ENCODE peak calls at places on chromosomes 4 and X, in four cellular contexts. N is H7, J is mesenchymal stem cell, U is adipocyte. C is an unnamed sample.

GRCh38 chr4:22356996-22357596 is 158.8 kb downstream of the ADGRA3 start:
- DNase-seq in J (peak; percentile 15), N (no peak), U (peak; percentile 63), C (peak; percentile 62)

GRCh38 chrX:82961129-82961528 is 547.0 kb upstream of the POU3F4 start:
- DNase-seq in J (no peak), U (no peak), N (no peak), C (peak; percentile 6)

GRCh38 chr4:59314637-59315036 is 1885.5 kb upstream of the ADGRL3 start:
- DNase-seq in U (no peak), N (no peak), J (no peak), C (no peak)

GRCh38 chrX:40496728-40497127 is 84.0 kb upstream of the ATP6AP2 start:
- DNase-seq in J (no peak), N (peak; percentile 72), U (no peak), C (no peak)

GRCh38 chr4:7000421-7001176 is 42.6 kb upstream of the TADA2B start:
- DNase-seq in U (no peak), N (peak; percentile 13), J (no peak), C (no peak)

GRCh38 chrX:2401201-2401589 is 99.6 kb downstream of the DHRSX start:
- DNase-seq in J (no peak), U (no peak), N (no peak), C (no peak)

GRCh38 chr4:38752393-38752961 is 30.3 kb downstream of the TLR10 start:
- DNase-seq in J (peak; percentile 76), U (peak; percentile 44), N (no peak), C (peak; percentile 68)

GRCh38 chrX:74018253-74018652 is 285.7 kb upstream of the ZCCHC13 start:
- DNase-seq in U (no peak), J (no peak), N (no peak), C (no peak)

GRCh38 chr4:15995826-15996225 is 32.9 kb upstream of the FGFBP2 start:
- DNase-seq in J (no peak), N (no peak), U (no peak), C (no peak)

GRCh38 chrX:111052478-111052877 is 43.5 kb upstream of the PAK3 start:
- DNase-seq in N (no peak), J (no peak), U (no peak), C (peak; percentile 0)

GRCh38 chr4:24262084-24262483 is 322.3 kb downstream of the DHX15 start:
- DNase-seq in U (no peak), N (no peak), J (no peak), C (no peak)

GRCh38 chr4:153427363-153428071 is 38.6 kb upstream of the TMEM131L start:
- DNase-seq in U (peak; percentile 44), J (no peak), N (no peak), C (no peak)

GRCh38 chr4:19224820-19225219 is 1026.9 kb upstream of the SLIT2 start:
- DNase-seq in J (peak; percentile 38), U (peak; percentile 81), N (no peak), C (peak; percentile 40)

GRCh38 chr4:57037982-57038604 is 59.4 kb downstream of the POLR2B start:
- DNase-seq in N (peak; percentile 71), J (peak; percentile 54), U (peak; percentile 65), C (peak; percentile 69)

GRCh38 chrX:133983243-133983973 is 2.0 kb downstream of the GPC3 start:
- DNase-seq in J (no peak), U (no peak), N (peak; percentile 32), C (no peak)

GRCh38 chrX:1657367-1658082 is 42.7 kb downstream of the ASMT start:
- DNase-seq in J (no peak), N (no peak), U (peak; percentile 29), C (peak; percentile 81)

GRCh38 chr4:1495416-1496115 is 89.3 kb upstream of the NKX1-1 start:
- DNase-seq in N (peak; percentile 52), J (no peak), U (no peak), C (no peak)

GRCh38 chrX:119636419-119636818 is 30.2 kb upstream of the NKRF start:
- DNase-seq in U (no peak), J (no peak), N (no peak), C (no peak)

GRCh38 chrX:154349979-154350378 is 24.5 kb downstream of the FLNA start:
- DNase-seq in U (no peak), N (peak; percentile 51), J (no peak), C (no peak)

GRCh38 chr4:20589436-20589835 is 110.8 kb upstream of the PACRGL start:
- DNase-seq in N (no peak), U (no peak), J (no peak), C (no peak)

GRCh38 chrX:9023293-9023692 is 10.6 kb downstream of the FAM9B start:
- DNase-seq in N (no peak), J (no peak), U (no peak), C (no peak)

GRCh38 chr4:27007507-27007906 is 146.9 kb downstream of the STIM2 start:
- DNase-seq in J (no peak), U (peak; percentile 83), N (no peak), C (no peak)

GRCh38 chrX:119105826-119106225 is 21.8 kb downstream of the KIAA1210 start:
- DNase-seq in N (no peak), J (peak; percentile 22), U (peak; percentile 38), C (no peak)

GRCh38 chr4:72006576-72006975 is 25.2 kb upstream of the NPFFR2 start:
- DNase-seq in U (peak; percentile 63), J (peak; percentile 58), N (no peak), C (no peak)

GRCh38 chr4:2882341-2882740 is 38.7 kb downstream of the ADD1 start:
- DNase-seq in J (peak; percentile 39), N (no peak), U (peak; percentile 43), C (no peak)

GRCh38 chr4:2886161-2886560 is 42.5 kb downstream of the ADD1 start:
- DNase-seq in U (no peak), N (no peak), J (no peak), C (no peak)

GRCh38 chr4:2888826-2889225 is 45.2 kb downstream of the ADD1 start:
- DNase-seq in N (no peak), J (no peak), U (peak; percentile 37), C (no peak)

GRCh38 chr4:2887343-2887742 is 43.7 kb downstream of the ADD1 start:
- DNase-seq in N (no peak), J (no peak), U (no peak), C (no peak)

GRCh38 chr4:2886622-2887021 is 43.0 kb downstream of the ADD1 start:
- DNase-seq in N (no peak), U (peak; percentile 59), J (no peak), C (no peak)
- H3K4me3 ChIP-seq in N (no peak overlapping the region), U (no peak overlapping the region), J (no peak overlapping the region), C (no peak overlapping the region)

GRCh38 chr4:76585270-76585669 is 150.2 kb downstream of the SHROOM3 start:
- DNase-seq in U (peak; percentile 57), J (peak; percentile 92), N (peak; percentile 45), C (no peak)
- H3K4me3 ChIP-seq in U (no peak overlapping the region), J (no peak overlapping the region), N (no peak overlapping the region), C (no peak overlapping the region)

GRCh38 chr4:64882311-64883086 is 473.2 kb upstream of the TECRL start:
- DNase-seq in J (no peak), N (no peak), U (no peak), C (no peak)
- H3K4me3 ChIP-seq in J (no peak overlapping the region), N (no peak overlapping the region), U (no peak overlapping the region), C (no peak overlapping the region)

DNA sequence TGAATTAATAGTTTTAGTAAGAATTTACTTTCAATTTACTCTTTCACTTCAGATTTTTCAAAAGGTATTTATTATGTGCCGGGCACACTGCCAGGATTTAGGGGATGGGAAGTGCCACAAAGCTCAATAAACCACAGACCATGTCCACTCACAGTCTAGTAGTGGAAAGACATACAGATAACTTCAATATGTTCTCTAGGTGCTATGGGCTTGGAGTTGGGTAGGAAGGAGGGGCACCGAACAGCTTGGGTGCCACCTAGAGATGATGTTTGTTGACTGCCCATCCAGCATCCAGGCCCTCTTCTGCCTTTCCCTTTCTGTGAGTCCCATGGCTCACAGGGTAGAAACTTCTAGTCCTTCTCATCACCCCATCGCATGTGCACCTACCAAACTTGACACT is 17.8 kb downstream of the MFAP3L start:
- DNase-seq in J (no peak), U (no peak), N (no peak), C (peak; percentile 37)
- H3K4me3 ChIP-seq in J (no peak overlapping the region), U (no peak overlapping the region), N (no peak overlapping the region), C (no peak overlapping the region)

GRCh38 chr4:8066336-8066931 is 92.2 kb downstream of the ABLIM2 start:
- DNase-seq in U (no peak), J (no peak), N (no peak), C (no peak)

GRCh38 chr4:8069102-8069752 is 89.4 kb downstream of the ABLIM2 start:
- DNase-seq in U (no peak), N (peak; percentile 44), J (no peak), C (no peak)

GRCh38 chr4:8067274-8067936 is 91.2 kb downstream of the ABLIM2 start:
- DNase-seq in U (no peak), J (no peak), N (no peak), C (no peak)

GRCh38 chr4:8070751-8071718 is 87.6 kb downstream of the ABLIM2 start:
- DNase-seq in J (no peak), N (peak; percentile 76), U (no peak), C (no peak)

DNA sequence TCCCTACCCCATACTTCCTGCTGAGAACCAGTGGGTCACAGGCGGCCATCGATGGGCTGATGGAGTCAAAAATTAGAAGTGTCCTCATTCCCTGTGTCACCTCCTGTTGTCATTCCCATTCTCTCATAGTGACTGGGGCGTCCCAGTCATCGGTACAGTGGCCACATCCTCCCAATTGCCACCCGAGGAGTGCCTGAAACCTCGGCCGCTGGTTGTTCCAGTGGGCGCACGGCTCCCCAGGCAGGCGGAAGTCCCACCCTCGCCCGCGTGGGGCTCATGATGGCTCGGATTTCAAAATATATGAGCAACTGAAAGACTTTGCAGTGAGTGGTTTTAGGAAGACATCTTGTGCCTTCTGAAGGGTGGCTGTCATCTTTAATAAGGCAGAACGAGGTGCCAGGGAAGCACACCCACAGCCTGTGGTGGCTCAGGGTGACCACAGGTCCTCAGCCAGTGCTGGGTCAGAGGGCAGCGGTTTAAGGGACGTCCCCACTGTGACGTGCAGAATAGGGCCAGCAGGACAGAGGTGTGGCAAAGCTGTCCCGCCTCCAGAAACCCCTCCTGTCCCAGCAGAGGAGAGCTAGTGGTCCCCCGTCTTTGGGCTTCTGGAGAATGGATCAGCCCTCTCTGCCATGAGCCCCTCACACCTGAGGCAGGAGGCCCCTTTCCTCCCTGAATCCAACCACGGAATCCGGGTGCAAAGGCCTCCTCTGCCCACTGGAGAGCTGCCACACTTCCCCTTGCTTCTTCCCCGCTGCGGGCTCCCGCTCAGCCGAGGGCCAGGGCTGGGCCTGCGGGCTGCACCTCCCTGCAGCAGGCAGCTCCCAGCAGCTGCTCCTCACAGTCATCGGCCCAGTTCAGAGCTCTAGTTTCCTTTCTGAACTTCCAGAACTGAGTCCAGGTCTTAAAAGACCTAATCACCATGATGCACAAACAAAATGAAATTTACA is 90.4 kb downstream of the ABLIM2 start:
- DNase-seq in N (no peak), U (no peak), J (no peak), C (no peak)
- H3K4me3 ChIP-seq in N (no peak overlapping the region), U (no peak overlapping the region), J (no peak overlapping the region), C (no peak overlapping the region)

DNA sequence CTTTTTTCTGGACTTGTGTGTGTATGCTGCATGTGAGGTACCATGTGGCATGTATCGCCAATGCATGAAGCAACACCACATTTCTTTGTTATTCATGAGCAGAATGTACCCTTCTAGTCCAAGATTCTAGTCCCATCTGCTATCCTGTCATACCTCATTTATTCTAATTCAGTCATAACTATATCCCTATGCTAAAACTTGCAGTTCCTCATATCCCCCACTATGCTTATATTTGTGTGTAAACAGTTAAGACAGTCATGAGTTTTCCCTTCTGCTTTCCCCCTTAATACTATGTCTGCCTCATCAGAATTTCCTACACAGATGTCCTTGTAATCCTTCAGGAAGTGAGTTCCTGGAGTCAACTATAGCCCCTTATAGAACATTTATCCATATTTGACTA is 19.7 kb downstream of the OCRL start:
- DNase-seq in N (no peak), U (no peak), J (no peak), C (no peak)
- H3K4me3 ChIP-seq in N (no peak overlapping the region), U (no peak overlapping the region), J (no peak overlapping the region), C (no peak overlapping the region)

GRCh38 chr4:61336911-61337310 is 136.8 kb downstream of the ADGRL3 start:
- DNase-seq in U (no peak), N (peak; percentile 4), J (no peak), C (no peak)
- H3K4me3 ChIP-seq in U (no peak overlapping the region), N (no peak overlapping the region), J (no peak overlapping the region), C (no peak overlapping the region)

C was measured in NB4.